ENCODE peak calls at places on chromosomes 13 and 19, in four cellular contexts. C is GM12878, Q is H1, F is HepG2. E is an unnamed sample.

GRCh38 chr13:109209526-109209925 is 576.9 kb downstream of the IRS2 start:
- DNase-seq in C (no peak), Q (no peak), F (no peak), E (no peak)

GRCh38 chr19:11261902-11262839 is at the start of gene DOCK6:
- DNase-seq in Q (no peak), C (no peak), F (no peak), E (no peak)

GRCh38 chr13:101673360-101674105 is 221.1 kb downstream of the ITGBL1 start:
- DNase-seq in Q (no peak), C (no peak), F (no peak), E (no peak)

GRCh38 chr19:40257096-40257517 is 28.0 kb downstream of the AKT2 start:
- DNase-seq in C (no peak), F (no peak), Q (no peak), E (no peak)

GRCh38 chr19:15556634-15557181 is 48.4 kb downstream of the CYP4F22 start:
- DNase-seq in F (no peak), Q (no peak), C (no peak), E (no peak)

GRCh38 chr13:110354209-110354627 is 47.1 kb downstream of the COL4A2 start:
- DNase-seq in F (no peak), C (no peak), Q (no peak), E (no peak)

GRCh38 chr13:33146843-33147611 is 130.8 kb downstream of the KL start:
- DNase-seq in C (peak), F (no peak), Q (no peak), E (no peak)

GRCh38 chr19:51122112-51122981 is 2.4 kb upstream of the SIGLEC9 start:
- DNase-seq in C (no peak), F (no peak), Q (no peak), E (no peak)

GRCh38 chr13:44759222-44759721 is 183.1 kb upstream of the TSC22D1 start:
- DNase-seq in C (no peak), F (no peak), Q (no peak), E (no peak)

GRCh38 chr13:113354831-113355610 is 8.9 kb downstream of the GRTP1 start:
- DNase-seq in Q (no peak), F (no peak), C (no peak), E (no peak)

GRCh38 chr19:45152504-45153338 is 8.1 kb downstream of the NKPD1 start:
- DNase-seq in C (no peak), F (no peak), Q (no peak), E (no peak)

GRCh38 chr19:35216833-35217707 is 11.5 kb downstream of the FAM187B start:
- DNase-seq in C (no peak), Q (no peak), F (no peak), E (no peak)

GRCh38 chr19:8113017-8113416 is 36.4 kb downstream of the FBN3 start:
- DNase-seq in C (no peak), Q (no peak), F (no peak), E (peak)

GRCh38 chr19:8512115-8512967 is 1.6 kb downstream of the ZNF414 start:
- DNase-seq in F (peak), C (no peak), Q (peak), E (no peak)

GRCh38 chr13:110409581-110409992 is 102.5 kb downstream of the COL4A2 start:
- DNase-seq in Q (no peak), C (no peak), F (no peak), E (no peak)

GRCh38 chr13:103325675-103326074 is 259.5 kb upstream of the SLC10A2 start:
- DNase-seq in F (no peak), C (no peak), Q (no peak), E (peak)

GRCh38 chr13:79349011-79349410 is 57.0 kb downstream of the RBM26 start:
- DNase-seq in C (no peak), F (no peak), Q (no peak), E (no peak)

GRCh38 chr13:80585531-80585930 is 244.6 kb upstream of the SPRY2 start:
- DNase-seq in C (no peak), F (no peak), Q (no peak), E (no peak)

GRCh38 chr19:10568444-10568825 is 344 bp downstream of the CDKN2D start:
- DNase-seq in C (no peak), F (no peak), Q (no peak), E (no peak)

GRCh38 chr13:27826379-27827353 is 34.4 kb downstream of the GSX1 start:
- DNase-seq in F (peak), Q (peak), C (peak), E (peak)

GRCh38 chr19:21474671-21475181 is 30.7 kb upstream of the ZNF429 start:
- DNase-seq in F (no peak), C (no peak), Q (peak), E (peak)

GRCh38 chr19:30744741-30745475 is 372.7 kb downstream of the ZNF536 start:
- DNase-seq in Q (no peak), C (no peak), F (no peak), E (no peak)

GRCh38 chr13:112525306-112525945 is 62.5 kb downstream of the TUBGCP3 start:
- DNase-seq in F (no peak), Q (no peak), C (no peak), E (no peak)

GRCh38 chr13:74061939-74062595 is 72.1 kb downstream of the KLF12 start:
- DNase-seq in C (peak), Q (no peak), F (no peak), E (no peak)

GRCh38 chr13:39365879-39366278 is 237.1 kb downstream of the LHFPL6 start:
- DNase-seq in Q (no peak), F (no peak), C (no peak), E (no peak)

GRCh38 chr19:23943411-23943810 is 28.7 kb downstream of the ZNF726 start:
- DNase-seq in F (peak), Q (no peak), C (no peak), E (no peak)

GRCh38 chr19:38425810-38426466 is at the start of gene RASGRP4:
- DNase-seq in F (no peak), Q (no peak), C (no peak), E (no peak)

GRCh38 chr19:50557009-50557613 is 11.1 kb downstream of the LRRC4B start:
- DNase-seq in C (no peak), Q (no peak), F (no peak), E (no peak)

GRCh38 chr13:113567681-113568080 is 16.9 kb upstream of the TFDP1 start:
- DNase-seq in C (no peak), F (no peak), Q (no peak), E (no peak)

GRCh38 chr19:17511724-17512573 is 500 bp downstream of the PGLS start:
- DNase-seq in C (peak), Q (peak), F (peak), E (peak)

GRCh38 chr13:27980280-27980998 is 8.1 kb downstream of the URAD start:
- DNase-seq in F (no peak), C (no peak), Q (no peak), E (no peak)

GRCh38 chr19:15897738-15898276 is at the start of gene CYP4F2:
- DNase-seq in Q (no peak), F (peak), C (no peak), E (no peak)

GRCh38 chr13:87671824-87672603 is 843 bp downstream of the SLITRK5 start:
- DNase-seq in C (no peak), Q (no peak), F (no peak), E (no peak)

GRCh38 chr19:6455924-6456323 is 3.7 kb downstream of the SLC25A23 start:
- DNase-seq in F (no peak), C (no peak), Q (no peak), E (no peak)

GRCh38 chr19:42250666-42251531 is 4.0 kb downstream of the ERF start:
- DNase-seq in Q (no peak), C (no peak), F (no peak), E (no peak)

GRCh38 chr19:42251572-42251990 is 3.3 kb downstream of the ERF start:
- DNase-seq in C (no peak), Q (no peak), F (no peak), E (no peak)

GRCh38 chr19:42254083-42254849 is 662 bp downstream of the ERF start:
- DNase-seq in Q (no peak), F (peak), C (no peak), E (no peak)

GRCh38 chr19:42253245-42254082 is 1.5 kb downstream of the ERF start:
- DNase-seq in Q (no peak), C (no peak), F (peak), E (no peak)

GRCh38 chr19:42252365-42253244 is 2.3 kb downstream of the ERF start:
- DNase-seq in F (no peak), C (no peak), Q (no peak), E (no peak)
- TF ChIP-seq SUZ12 in F (no peak), C (no peak), Q (no peak), E (no peak)

GRCh38 chr19:1315470-1316166 is 29.9 kb downstream of the EFNA2 start:
- DNase-seq in Q (no peak), F (no peak), C (no peak), E (no peak)
- H3K9ac ChIP-seq in Q (no peak), F (no peak), C (no peak), E (peak)

GRCh38 chr13:67549331-67549730 is 319.2 kb upstream of the PCDH9 start:
- DNase-seq in C (no peak), Q (no peak), F (no peak), E (no peak)
- TF ChIP-seq SUZ12 in C (no peak), Q (no peak), F (no peak), E (no peak)

GRCh38 chr19:19386373-19386869 is 19.1 kb upstream of the GATAD2A start:
- DNase-seq in Q (no peak), C (no peak), F (no peak), E (no peak)

GRCh38 chr19:19382118-19382517 is 23.4 kb upstream of the GATAD2A start:
- DNase-seq in Q (no peak), C (no peak), F (no peak), E (no peak)

GRCh38 chr19:19385900-19386339 is 19.6 kb upstream of the GATAD2A start:
- DNase-seq in F (no peak), Q (no peak), C (no peak), E (no peak)

GRCh38 chr19:19385131-19385899 is 20.2 kb upstream of the GATAD2A start:
- DNase-seq in C (peak), Q (peak), F (peak), E (peak)

DNA sequence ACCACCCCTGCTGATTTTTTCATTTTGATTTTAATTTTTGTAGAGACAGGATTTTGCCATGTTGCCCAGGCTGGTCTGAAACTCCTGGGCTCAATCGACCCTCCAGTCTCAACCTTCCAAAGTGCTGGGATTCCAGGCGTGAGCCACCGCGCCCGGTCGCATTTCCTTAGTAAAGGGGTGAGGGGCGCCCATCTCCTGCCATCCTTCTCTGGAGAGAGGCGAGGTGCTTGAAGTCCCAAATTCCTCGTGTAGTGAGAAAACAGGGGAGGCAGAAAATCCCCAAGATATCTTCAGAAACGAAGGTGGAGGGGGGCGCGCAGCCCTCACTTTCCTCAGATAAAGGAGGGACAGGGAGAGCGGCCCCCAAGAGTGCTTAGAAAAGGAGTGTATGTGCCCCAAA is 21.0 kb upstream of the GATAD2A start:
- DNase-seq in F (no peak), C (no peak), Q (no peak), E (no peak)
- H3K9ac ChIP-seq in F (peak), C (peak), Q (peak), E (peak)

GRCh38 chr13:40404407-40404806 is 262.0 kb downstream of the FOXO1 start:
- DNase-seq in C (no peak), F (no peak), Q (no peak), E (no peak)
- TF ChIP-seq SUZ12 in C (no peak), F (no peak), Q (no peak), E (no peak)

DNA sequence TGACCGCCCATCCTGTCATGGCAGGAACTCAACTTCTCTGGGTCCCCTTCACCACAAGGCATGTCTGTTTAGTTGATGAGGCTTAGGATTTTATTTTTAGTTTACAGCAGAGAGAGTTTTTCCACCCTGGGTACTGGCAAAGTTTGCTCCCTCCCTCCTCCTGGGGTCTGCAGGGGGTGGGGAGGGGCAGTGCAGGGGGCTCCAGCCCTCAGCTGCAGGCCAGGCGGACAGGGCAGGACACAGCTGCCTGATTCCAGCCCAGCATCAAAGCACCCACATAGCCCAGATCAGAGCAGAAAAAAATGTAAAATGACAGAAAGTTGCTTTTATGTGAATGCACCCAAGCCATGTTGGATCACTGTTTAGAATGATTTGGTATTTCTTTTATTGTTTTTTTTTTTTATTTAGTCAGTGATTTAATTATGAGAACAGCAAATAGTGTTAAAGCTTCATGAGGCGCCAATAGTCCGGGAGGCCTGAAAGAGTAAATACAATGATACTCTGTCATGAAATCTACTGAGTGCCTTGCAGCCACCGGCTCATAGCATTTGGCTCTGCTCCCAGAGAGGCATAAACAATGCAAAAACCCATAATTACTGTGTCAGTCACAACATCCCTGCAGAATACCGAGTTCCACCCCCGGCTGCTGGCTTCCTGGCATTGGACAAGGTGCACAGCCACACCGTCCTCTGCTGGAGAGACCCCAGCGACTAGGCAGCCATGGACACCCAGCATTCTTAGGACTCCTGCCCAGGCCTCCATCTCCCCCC is 923.5 kb downstream of the UQCRFS1 start:
- DNase-seq in F (no peak), C (no peak), Q (no peak), E (no peak)
- H3K9ac ChIP-seq in F (no peak), C (no peak), Q (no peak), E (no peak)

DNA sequence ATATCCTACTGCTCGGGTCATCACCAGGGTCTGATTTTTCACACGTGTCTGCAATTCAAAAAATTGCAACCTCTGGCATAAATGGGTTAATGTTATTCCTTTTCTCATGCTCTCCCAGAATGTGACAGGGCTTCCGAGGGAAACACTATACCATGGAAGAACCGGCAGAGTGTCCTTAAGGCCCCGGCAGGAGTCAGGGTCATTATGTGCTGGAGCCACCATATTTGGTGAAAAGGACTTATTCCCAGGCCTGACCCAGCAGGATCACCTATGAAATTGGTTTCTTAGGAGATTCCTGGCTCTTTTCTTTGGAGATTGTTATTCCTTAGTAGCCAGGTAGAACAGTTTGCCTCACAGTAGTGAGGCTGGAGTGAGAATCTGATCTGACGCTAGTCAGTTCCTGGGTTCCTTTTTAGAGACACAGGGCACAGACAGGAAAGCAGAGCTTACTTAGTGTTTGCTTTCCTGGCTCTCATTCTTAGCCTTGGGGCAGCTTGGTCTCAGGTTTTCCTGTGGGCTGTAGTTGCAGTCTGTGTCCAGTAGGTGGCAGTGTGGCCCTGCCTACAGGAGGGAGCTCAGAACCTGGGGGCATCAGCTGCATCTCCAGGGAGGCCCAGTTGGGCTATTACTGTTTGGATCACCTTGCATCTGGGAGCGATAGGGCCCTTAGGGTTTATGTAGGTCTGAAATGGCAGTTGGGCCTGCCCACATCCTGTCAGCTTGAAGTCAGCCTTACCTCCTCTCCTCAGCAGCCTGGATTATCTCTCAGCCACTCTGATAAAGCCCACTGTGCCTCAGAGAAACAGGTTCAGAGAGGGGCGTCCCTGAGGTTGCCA is 12.4 kb downstream of the SNRNP70 start:
- DNase-seq in Q (peak), F (peak), C (no peak), E (no peak)
- TF ChIP-seq SUZ12 in Q (no peak), F (no peak), C (no peak), E (no peak)

GRCh38 chr13:20422362-20422761 is 103.3 kb downstream of the CRYL1 start:
- DNase-seq in Q (no peak), F (no peak), C (no peak), E (no peak)

GRCh38 chr13:20424959-20425358 is 100.7 kb downstream of the CRYL1 start:
- DNase-seq in C (no peak), Q (no peak), F (no peak), E (no peak)

GRCh38 chr13:20425819-20426219 is 99.8 kb downstream of the CRYL1 start:
- DNase-seq in C (no peak), F (no peak), Q (no peak), E (no peak)

GRCh38 chr13:20426766-20427448 is 98.8 kb downstream of the CRYL1 start:
- DNase-seq in Q (no peak), F (no peak), C (no peak), E (no peak)

GRCh38 chr13:20424559-20424852 is 101.2 kb downstream of the CRYL1 start:
- DNase-seq in F (no peak), C (no peak), Q (no peak), E (no peak)
- H3K9ac ChIP-seq in F (no peak), C (no peak), Q (no peak), E (peak)